ENCODE peak calls at places on chromosomes 5 and 9, in nine cellular contexts. G, Q, E, Z, S, C, H, P and V are unnamed samples.

GRCh38 chr9:81022177-81022576 is 667.2 kb downstream of the TLE1 start:
- DNase-seq in G (no peak), Q (no peak), E (no peak), Z (no peak), S (peak), C (no peak), H (no peak), P (no peak), V (no peak)

GRCh38 chr5:32165-32564 is 59.8 kb upstream of the PLEKHG4B start:
- DNase-seq in G (no peak), Q (no peak), E (no peak), Z (no peak), S (no peak), C (no peak), H (no peak), P (no peak), V (no peak)

GRCh38 chr5:180816608-180817534 is 14.3 kb upstream of the MGAT1 start:
- DNase-seq in G (no peak), Q (no peak), E (no peak), Z (no peak), S (no peak), C (no peak), H (no peak), P (peak), V (no peak)

GRCh38 chr9:29798599-29798998 is 2225.3 kb upstream of the C9orf72 start:
- DNase-seq in G (no peak), Q (no peak), E (no peak), Z (no peak), S (no peak), C (no peak), H (no peak), P (no peak), V (no peak)

GRCh38 chr9:114082017-114082735 is 4.1 kb upstream of the AMBP start:
- DNase-seq in G (peak), Q (peak), E (peak), Z (peak), S (peak), C (peak), H (peak), P (peak), V (peak)

GRCh38 chr9:36501727-36502126 is 71.0 kb upstream of the MELK start:
- DNase-seq in G (no peak), Q (no peak), E (no peak), Z (no peak), S (no peak), C (no peak), H (no peak), P (no peak), V (no peak)

GRCh38 chr5:16483361-16483760 is 17.8 kb upstream of the ZNF622 start:
- DNase-seq in G (no peak), Q (no peak), E (no peak), Z (no peak), S (no peak), C (no peak), H (peak), P (no peak), V (no peak)

GRCh38 chr9:98533132-98533531 is 175.6 kb downstream of the GABBR2 start:
- DNase-seq in G (no peak), Q (no peak), E (no peak), Z (no peak), S (peak), C (no peak), H (no peak), P (no peak), V (no peak)

GRCh38 chr9:97322105-97322504 is 14.6 kb downstream of the CCDC180 start:
- DNase-seq in G (no peak), Q (no peak), E (no peak), Z (no peak), S (no peak), C (no peak), H (no peak), P (no peak), V (no peak)

GRCh38 chr9:16986441-16987387 is 116.2 kb upstream of the BNC2 start:
- DNase-seq in G (no peak), Q (no peak), E (no peak), Z (no peak), S (peak), C (no peak), H (no peak), P (peak), V (no peak)